ENCODE peak calls at places on chromosomes 11 and 22, in eight cellular contexts. U is fibroblast of pulmonary artery, K is brain microvascular endothelial cell, W is neural progenitor cell, N is AG04450, L is colonic mucosa, D is body of pancreas, E is lower leg skin. B is an unnamed sample.

GRCh38 chr22:23182289-23183106 is 2.2 kb downstream of the BCR start:
- DNase-seq in U (no peak), K (no peak), W (peak; percentile 50), N (no peak), L (peak; percentile 42), D (no peak), E (no peak), B (no peak)

GRCh38 chr11:62665630-62666258 is 632 bp downstream of the CSKMT start:
- DNase-seq in U (peak; percentile 78), K (peak; percentile 52), W (peak; percentile 73), N (no peak), L (peak; percentile 64), D (peak; percentile 58), E (no peak), B (peak; percentile 77)

GRCh38 chr22:50727678-50728522 is 10.1 kb upstream of the ACR start:
- DNase-seq in U (no peak), K (no peak), W (no peak), N (no peak), L (no peak), D (no peak), E (no peak), B (no peak)

GRCh38 chr11:60880635-60881282 is 13.4 kb downstream of the ZP1 start:
- DNase-seq in U (no peak), K (no peak), W (no peak), N (no peak), L (no peak), D (no peak), E (peak; percentile 36), B (no peak)

GRCh38 chr22:37331034-37331428 is 48.7 kb downstream of the CYTH4 start:
- DNase-seq in U (peak; percentile 40), K (peak; percentile 53), W (no peak), N (peak; percentile 32), L (no peak), D (no peak), E (no peak), B (peak; percentile 69)

GRCh38 chr11:101348786-101349185 is 219.2 kb upstream of the PGR start:
- DNase-seq in U (no peak), K (no peak), W (no peak), N (no peak), L (no peak), D (no peak), E (no peak), B (no peak)

GRCh38 chr11:67436459-67437081 is 912 bp downstream of the PTPRCAP start:
- DNase-seq in U (no peak), K (no peak), W (no peak), N (no peak), L (no peak), D (no peak), E (no peak), B (peak; percentile 11)

GRCh38 chr11:72243567-72244316 is at the start of gene PHOX2A:
- DNase-seq in U (no peak), K (no peak), W (peak; percentile 69), N (no peak), L (no peak), D (no peak), E (peak; percentile 82), B (no peak)

GRCh38 chr11:133504906-133505305 is 27.4 kb downstream of the OPCML start:
- DNase-seq in U (no peak), K (no peak), W (no peak), N (no peak), L (no peak), D (no peak), E (no peak), B (no peak)

GRCh38 chr11:47257518-47258316 is at the start of gene NR1H3:
- DNase-seq in U (peak; percentile 95), K (peak; percentile 40), W (peak; percentile 79), N (no peak), L (peak; percentile 82), D (peak; percentile 74), E (peak; percentile 97), B (peak; percentile 59)

GRCh38 chr11:66701432-66702240 is 23.9 kb upstream of the RBM4B start:
- DNase-seq in U (no peak), K (peak; percentile 17), W (no peak), N (no peak), L (peak; percentile 43), D (peak; percentile 33), E (no peak), B (no peak)

GRCh38 chr11:6646631-6647281 is 8.9 kb downstream of the DCHS1 start:
- DNase-seq in U (peak; percentile 44), K (no peak), W (no peak), N (no peak), L (peak; percentile 40), D (no peak), E (no peak), B (peak; percentile 29)

GRCh38 chr22:48827904-48828555 is 999.6 kb downstream of the BRD1 start:
- DNase-seq in U (no peak), K (no peak), W (no peak), N (no peak), L (no peak), D (no peak), E (peak; percentile 74), B (no peak)

GRCh38 chr11:45273509-45273908 is 12.6 kb downstream of the SYT13 start:
- DNase-seq in U (no peak), K (no peak), W (no peak), N (no peak), L (no peak), D (no peak), E (no peak), B (no peak)

GRCh38 chr11:16791494-16791961 is 53.1 kb downstream of the C11orf58 start:
- DNase-seq in U (peak; percentile 97), K (peak; percentile 96), W (no peak), N (peak; percentile 78), L (no peak), D (no peak), E (no peak), B (peak; percentile 96)

GRCh38 chr11:119093951-119094815 is 7.5 kb downstream of the DPAGT1 start:
- DNase-seq in U (peak; percentile 45), K (peak; percentile 18), W (peak; percentile 48), N (no peak), L (peak; percentile 45), D (peak; percentile 34), E (peak; percentile 90), B (peak; percentile 39)

GRCh38 chr11:125925247-125925740 is 20.6 kb upstream of the VSIG10L2 start:
- DNase-seq in U (no peak), K (no peak), W (no peak), N (no peak), L (peak; percentile 48), D (no peak), E (peak; percentile 70), B (no peak)

DNA sequence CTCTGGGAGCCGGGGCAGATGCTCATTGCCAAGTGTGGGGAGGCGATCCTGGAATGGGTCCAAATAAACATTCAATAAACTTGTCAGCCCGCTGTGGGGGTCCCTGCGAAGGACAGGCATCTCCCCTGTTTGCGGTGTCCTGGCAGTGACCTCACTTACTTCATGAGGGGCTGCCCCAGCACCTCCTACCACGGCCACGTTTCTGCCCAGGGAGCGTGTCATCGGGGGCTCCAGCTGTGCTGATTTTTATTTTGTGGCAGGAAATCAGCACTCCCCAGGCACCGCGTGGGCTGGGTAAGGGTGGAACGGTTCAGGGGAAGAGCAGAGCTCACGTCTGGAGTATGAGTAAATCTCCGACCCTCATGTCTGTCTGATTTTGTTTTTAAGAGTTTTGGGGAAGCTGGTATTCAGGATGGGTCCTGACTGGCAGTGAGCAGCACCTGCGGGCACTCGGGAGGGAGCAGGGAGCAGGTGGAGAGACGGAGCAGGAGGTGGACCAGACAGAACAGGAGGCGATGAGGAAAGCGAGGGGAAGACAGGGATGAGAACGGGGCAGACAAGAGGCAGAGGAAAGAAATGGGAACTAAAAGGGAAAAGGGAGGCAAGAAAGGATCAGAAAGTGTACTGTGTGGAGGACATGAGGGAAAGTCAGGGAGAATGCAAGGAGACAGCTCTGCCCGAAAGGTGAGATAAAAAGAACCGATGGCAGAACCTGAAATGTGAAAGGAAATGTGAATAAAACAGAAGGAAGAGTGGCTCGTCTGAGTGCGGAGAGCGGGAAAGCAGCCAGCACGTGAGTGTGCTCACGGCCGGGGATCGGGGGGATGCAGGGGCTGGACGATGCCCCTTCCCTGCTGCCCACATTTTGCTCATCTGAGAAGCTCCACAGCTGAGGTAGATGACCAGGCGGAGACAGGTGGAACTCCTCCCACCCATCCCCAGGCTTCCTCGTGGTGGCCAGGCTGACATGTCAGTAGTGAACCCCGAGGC is 494.2 kb upstream of the B3GAT1 start:
- DNase-seq in U (no peak), K (no peak), W (no peak), N (no peak), L (no peak), D (no peak), E (peak; percentile 75), B (no peak)
- TF ChIP-seq CTCF in U (no peak), K (no peak), W (no peak), N (no peak), L (no peak), D (no peak), E (no peak), B (no peak)

GRCh38 chr22:32446321-32446720 is 17.9 kb downstream of the BPIFC start:
- DNase-seq in U (no peak), K (no peak), W (no peak), N (no peak), L (no peak), D (no peak), E (no peak), B (no peak)

GRCh38 chr22:32448980-32449379 is 15.3 kb downstream of the BPIFC start:
- DNase-seq in U (no peak), K (no peak), W (no peak), N (no peak), L (no peak), D (no peak), E (no peak), B (no peak)

GRCh38 chr22:32444068-32444467 is 20.2 kb downstream of the BPIFC start:
- DNase-seq in U (peak; percentile 4), K (no peak), W (peak; percentile 45), N (no peak), L (no peak), D (no peak), E (no peak), B (no peak)
- TF ChIP-seq CTCF in U (peak; percentile 11), K (peak; percentile 28), W (peak; percentile 40), N (no peak), L (no peak), D (no peak), E (no peak), B (peak; percentile 4)

DNA sequence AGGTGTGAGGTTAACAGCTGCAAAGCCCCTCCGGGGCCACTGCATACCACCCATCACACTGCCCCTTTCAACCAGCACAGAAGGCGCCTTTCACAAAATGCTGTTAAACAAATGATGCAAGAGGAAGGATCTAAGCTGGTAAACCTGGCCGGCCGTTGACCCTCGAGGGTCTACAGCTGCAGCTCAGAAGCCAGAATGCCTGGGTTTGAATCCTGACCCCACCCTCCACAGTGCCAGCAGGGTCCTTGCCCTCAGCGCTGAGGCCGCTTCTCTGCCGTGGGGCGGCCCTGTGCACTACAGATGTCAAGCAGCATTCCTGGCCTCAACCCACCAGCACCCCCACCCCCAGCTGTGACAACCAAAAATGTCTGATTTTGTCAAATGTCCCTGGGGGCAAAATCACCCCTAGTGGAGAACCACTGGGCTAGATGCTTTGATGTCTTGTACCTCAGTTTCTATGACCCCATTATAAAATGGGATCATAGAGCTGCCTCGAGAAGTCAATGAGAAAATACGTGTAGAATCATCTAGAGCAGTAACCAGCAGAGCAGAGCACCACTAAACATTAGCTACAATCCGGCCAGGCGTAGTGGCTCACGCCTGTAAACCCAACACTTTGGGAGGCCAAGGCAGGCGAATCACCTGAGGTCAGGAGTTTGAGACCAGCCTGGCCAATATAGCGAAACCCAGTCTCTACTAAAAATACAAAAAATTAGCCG is 77.9 kb downstream of the CELSR1 start:
- DNase-seq in U (no peak), K (no peak), W (no peak), N (no peak), L (no peak), D (no peak), E (no peak), B (no peak)
- TF ChIP-seq CTCF in U (no peak), K (no peak), W (no peak), N (no peak), L (no peak), D (no peak), E (no peak), B (no peak)

GRCh38 chr22:45082795-45083194 is 73.0 kb upstream of the PHF21B start:
- DNase-seq in U (no peak), K (no peak), W (peak; percentile 52), N (no peak), L (no peak), D (no peak), E (no peak), B (no peak)
- TF ChIP-seq CTCF in U (peak; percentile 7), K (peak; percentile 63), W (peak; percentile 48), N (peak; percentile 45), L (no peak), D (no peak), E (no peak), B (peak; percentile 26)

B was measured in astrocyte of the spinal cord.